ENCODE peak calls at places on chromosomes 3 and 15, in seven cellular contexts. G, B, E, K, S, A and I are unnamed samples.

GRCh38 chr3:58864480-58864879 is 185.3 kb downstream of the CFAP20DC start:
- DNase-seq in B (no peak), S (no peak), E (no peak), G (no peak), K (no peak), A (no peak), I (no peak)

GRCh38 chr3:153210116-153210515 is 48.1 kb downstream of the RAP2B start:
- DNase-seq in A (no peak), K (no peak), B (no peak), S (no peak), G (no peak), E (no peak), I (no peak)

GRCh38 chr3:33134026-33134625 is 20.3 kb downstream of the CRTAP start:
- DNase-seq in B (no peak), G (no peak), A (no peak), E (no peak), S (no peak), K (no peak), I (no peak)

GRCh38 chr3:98563661-98564281 is 29.6 kb downstream of the CPOX start:
- DNase-seq in G (no peak), E (no peak), A (no peak), B (no peak), S (no peak), K (no peak), I (no peak)

GRCh38 chr3:51794202-51794601 is 15.2 kb upstream of the IQCF6 start:
- DNase-seq in B (no peak), G (no peak), E (no peak), A (no peak), S (no peak), K (no peak), I (no peak)

GRCh38 chr3:94032187-94032586 is 3.8 kb upstream of the STX19 start:
- DNase-seq in B (no peak), E (no peak), S (no peak), G (no peak), A (no peak), K (no peak), I (no peak)

GRCh38 chr15:33148129-33148850 is 46.2 kb downstream of the FMN1 start:
- DNase-seq in S (no peak), E (no peak), B (no peak), A (no peak), G (no peak), K (no peak), I (no peak)

GRCh38 chr3:72458365-72458764 is 389.9 kb downstream of the SHQ1 start:
- DNase-seq in K (no peak), S (no peak), E (no peak), B (no peak), G (no peak), A (no peak), I (no peak)

GRCh38 chr15:88032787-88033186 is 223.8 kb downstream of the NTRK3 start:
- DNase-seq in E (no peak), B (no peak), A (no peak), G (no peak), S (no peak), K (no peak), I (no peak)

GRCh38 chr15:73941871-73942635 is 15.8 kb downstream of the LOXL1 start:
- DNase-seq in S (no peak), B (no peak), K (no peak), G (no peak), E (no peak), A (no peak), I (no peak)

GRCh38 chr3:186682734-186683133 is 16.9 kb downstream of the HRG start:
- DNase-seq in A (no peak), K (no peak), G (no peak), E (no peak), B (no peak), S (no peak), I (no peak)

GRCh38 chr3:23665741-23666140 is 140.0 kb upstream of the UBE2E1 start:
- DNase-seq in A (no peak), G (no peak), E (no peak), K (no peak), B (no peak), S (no peak), I (no peak)

GRCh38 chr3:153099131-153099530 is 62.9 kb upstream of the RAP2B start:
- DNase-seq in S (no peak), A (no peak), B (no peak), K (no peak), E (no peak), G (no peak), I (no peak)

GRCh38 chr3:78589778-78590177 is 1178.0 kb downstream of the ROBO1 start:
- DNase-seq in G (no peak), B (no peak), K (no peak), A (no peak), E (no peak), S (no peak), I (no peak)

GRCh38 chr15:101088788-101089578 is 162.9 kb downstream of the CHSY1 start:
- DNase-seq in S (peak), K (peak), A (peak), G (peak), E (no peak), B (no peak), I (no peak)

GRCh38 chr3:177337548-177338331 is 140.5 kb upstream of the TBL1XR1 start:
- DNase-seq in E (no peak), B (no peak), K (peak), G (no peak), S (no peak), A (no peak), I (no peak)

GRCh38 chr3:9113040-9113439 is 136.4 kb downstream of the SRGAP3 start:
- DNase-seq in A (no peak), K (no peak), G (no peak), S (no peak), E (no peak), B (no peak), I (no peak)

GRCh38 chr15:85788796-85789495 is 5.8 kb downstream of the KLHL25 start:
- DNase-seq in G (no peak), S (no peak), A (no peak), B (no peak), E (no peak), K (no peak), I (no peak)

GRCh38 chr15:47331796-47332480 is 385.4 kb upstream of the SEMA6D start:
- DNase-seq in E (no peak), K (no peak), S (peak), G (no peak), A (no peak), B (peak), I (no peak)

GRCh38 chr15:89041507-89041906 is 46.7 kb upstream of the ABHD2 start:
- DNase-seq in K (no peak), E (no peak), S (no peak), G (no peak), B (no peak), A (no peak), I (no peak)

GRCh38 chr15:46946953-46947352 is 770.4 kb upstream of the SEMA6D start:
- DNase-seq in A (no peak), G (no peak), B (no peak), E (no peak), S (no peak), K (no peak), I (no peak)

GRCh38 chr15:66646308-66646707 is 55.7 kb upstream of the SMAD6 start:
- DNase-seq in A (no peak), B (peak), S (no peak), E (no peak), G (no peak), K (no peak), I (no peak)

GRCh38 chr15:26260517-26261133 is 397.5 kb upstream of the ATP10A start:
- DNase-seq in B (no peak), E (no peak), A (no peak), G (no peak), K (peak), S (peak), I (no peak)

GRCh38 chr15:56613826-56614225 is 119.5 kb downstream of the ZNF280D start:
- DNase-seq in S (no peak), B (no peak), G (no peak), K (no peak), E (no peak), A (no peak), I (no peak)

GRCh38 chr3:142218703-142219102 is 6.7 kb downstream of the GK5 start:
- DNase-seq in A (no peak), G (no peak), E (no peak), B (no peak), S (no peak), K (no peak), I (no peak)

GRCh38 chr3:188268336-188268735 is 114.4 kb downstream of the LPP start:
- DNase-seq in A (no peak), S (no peak), E (no peak), B (no peak), G (no peak), K (no peak), I (no peak)

GRCh38 chr3:53776494-53777101 is 69.6 kb downstream of the CHDH start:
- DNase-seq in K (no peak), G (no peak), S (no peak), E (no peak), B (peak), A (no peak), I (no peak)

GRCh38 chr3:106534206-106534605 is 665.4 kb upstream of the CBLB start:
- DNase-seq in G (peak), K (peak), E (no peak), S (no peak), A (no peak), B (no peak), I (no peak)